ENCODE peak calls at places on chromosome 7, in ten cellular contexts. N is T follicular helper cell, D is NCI-H1048, J is NCI-H2107, F is NCI-H460, O is GM23338, C is astrocyte of the spinal cord, E is endothelial cell of umbilical vein, B is tibial nerve, Z is SW480. H is an unnamed sample.

GRCh38 chr7:150967332-150967731 is 10.8 kb downstream of the KCNH2 start:
- DNase-seq in N (no peak), D (no peak), J (no peak), F (no peak), O (no peak), C (no peak), E (no peak), B (no peak), Z (no peak), H (no peak)

GRCh38 chr7:48175019-48175418 is 3.8 kb downstream of the ABCA13 start:
- DNase-seq in N (no peak), D (no peak), J (no peak), F (no peak), O (no peak), C (no peak), E (no peak), B (no peak), Z (no peak), H (no peak)

GRCh38 chr7:69880848-69881247 is 282.6 kb downstream of the AUTS2 start:
- DNase-seq in N (no peak), D (no peak), J (peak), F (no peak), O (no peak), C (no peak), E (no peak), B (no peak), Z (no peak), H (no peak)

GRCh38 chr7:12233175-12233574 is 22.1 kb downstream of the TMEM106B start:
- DNase-seq in N (no peak), D (no peak), J (no peak), F (no peak), O (no peak), C (no peak), E (no peak), B (no peak), Z (no peak), H (no peak)

GRCh38 chr7:157568785-157569584 is 232.2 kb downstream of the DNAJB6 start:
- DNase-seq in N (peak), D (no peak), J (peak), F (no peak), O (peak), C (peak), E (peak), B (peak), Z (peak), H (no peak)

GRCh38 chr7:77348371-77348813 is 67.8 kb downstream of the GSAP start:
- DNase-seq in N (no peak), D (no peak), J (no peak), F (peak), O (no peak), C (peak), E (peak), B (no peak), Z (no peak), H (peak)

GRCh38 chr7:16564909-16565426 is 38.3 kb downstream of the LRRC72 start:
- DNase-seq in N (no peak), D (peak), J (peak), F (peak), O (peak), C (peak), E (peak), B (no peak), Z (peak), H (no peak)

GRCh38 chr7:142943706-142944268 is 4.5 kb downstream of the LLCFC1 start:
- DNase-seq in N (no peak), D (no peak), J (no peak), F (no peak), O (no peak), C (no peak), E (no peak), B (no peak), Z (no peak), H (no peak)

GRCh38 chr7:69599211-69599878 is 1.1 kb downstream of the AUTS2 start:
- DNase-seq in N (no peak), D (no peak), J (no peak), F (no peak), O (peak), C (no peak), E (no peak), B (no peak), Z (peak), H (no peak)

GRCh38 chr7:1563939-1564602 is 5.8 kb downstream of the PSMG3 start:
- DNase-seq in N (no peak), D (no peak), J (no peak), F (no peak), O (no peak), C (no peak), E (no peak), B (no peak), Z (no peak), H (no peak)

GRCh38 chr7:15891151-15891842 is 204.8 kb upstream of the MEOX2 start:
- DNase-seq in N (no peak), D (no peak), J (no peak), F (no peak), O (no peak), C (peak), E (peak), B (no peak), Z (peak), H (no peak)

GRCh38 chr7:152733286-152733934 is 26.1 kb upstream of the ACTR3B start:
- DNase-seq in N (no peak), D (no peak), J (no peak), F (no peak), O (no peak), C (no peak), E (peak), B (no peak), Z (no peak), H (no peak)

GRCh38 chr7:148105853-148106252 is 484.7 kb upstream of the C7orf33 start:
- DNase-seq in N (no peak), D (no peak), J (no peak), F (no peak), O (no peak), C (no peak), E (no peak), B (no peak), Z (no peak), H (no peak)

GRCh38 chr7:17696422-17696821 is 243.9 kb downstream of the SNX13 start:
- DNase-seq in N (no peak), D (no peak), J (peak), F (peak), O (no peak), C (peak), E (no peak), B (peak), Z (peak), H (no peak)

GRCh38 chr7:27424749-27425148 is 182.1 kb downstream of the EVX1 start:
- DNase-seq in N (no peak), D (no peak), J (no peak), F (peak), O (no peak), C (no peak), E (peak), B (no peak), Z (peak), H (no peak)

GRCh38 chr7:27113991-27114866 is 11.7 kb upstream of the HOXA2 start:
- DNase-seq in N (no peak), D (no peak), J (no peak), F (peak), O (peak), C (peak), E (peak), B (no peak), Z (no peak), H (no peak)

GRCh38 chr7:135742371-135742770 is 6.2 kb downstream of the FAM180A start:
- DNase-seq in N (no peak), D (no peak), J (no peak), F (no peak), O (no peak), C (no peak), E (no peak), B (no peak), Z (no peak), H (no peak)

GRCh38 chr7:151432658-151433521 is 7.1 kb downstream of the CRYGN start:
- DNase-seq in N (peak), D (no peak), J (no peak), F (no peak), O (peak), C (no peak), E (no peak), B (no peak), Z (no peak), H (no peak)

GRCh38 chr7:151013728-151014497 is 10.4 kb downstream of the ATG9B start:
- DNase-seq in N (peak), D (no peak), J (no peak), F (no peak), O (peak), C (peak), E (no peak), B (peak), Z (no peak), H (no peak)

GRCh38 chr7:140304071-140304799 is 94.1 kb downstream of the SLC37A3 start:
- DNase-seq in N (peak), D (no peak), J (no peak), F (no peak), O (peak), C (peak), E (peak), B (no peak), Z (peak), H (no peak)

GRCh38 chr7:39407139-39407538 is 159.1 kb upstream of the YAE1 start:
- DNase-seq in N (no peak), D (no peak), J (no peak), F (no peak), O (no peak), C (no peak), E (no peak), B (no peak), Z (no peak), H (no peak)

GRCh38 chr7:143318661-143319060 is 2.8 kb downstream of the CLCN1 start:
- DNase-seq in N (no peak), D (no peak), J (no peak), F (no peak), O (no peak), C (peak), E (no peak), B (peak), Z (no peak), H (no peak)

GRCh38 chr7:81882086-81882485 is 112.2 kb upstream of the HGF start:
- DNase-seq in N (no peak), D (no peak), J (no peak), F (no peak), O (no peak), C (peak), E (peak), B (no peak), Z (no peak), H (peak)

GRCh38 chr7:101816499-101817030 is 861 bp upstream of the CUX1 start:
- DNase-seq in N (peak), D (no peak), J (peak), F (peak), O (no peak), C (no peak), E (no peak), B (no peak), Z (peak), H (no peak)

GRCh38 chr7:131219277-131220041 is 108.2 kb upstream of the MKLN1 start:
- DNase-seq in N (no peak), D (no peak), J (no peak), F (no peak), O (peak), C (no peak), E (no peak), B (peak), Z (no peak), H (no peak)

GRCh38 chr7:1536768-1537630 is 6.5 kb downstream of the MAFK start:
- DNase-seq in N (no peak), D (no peak), J (no peak), F (peak), O (peak), C (peak), E (peak), B (peak), Z (peak), H (peak)

GRCh38 chr7:26789481-26790175 is 74.8 kb downstream of the SKAP2 start:
- DNase-seq in N (no peak), D (no peak), J (no peak), F (no peak), O (no peak), C (no peak), E (no peak), B (no peak), Z (no peak), H (no peak)

GRCh38 chr7:98647326-98647725 is 30.2 kb downstream of the NPTX2 start:
- DNase-seq in N (no peak), D (no peak), J (peak), F (no peak), O (no peak), C (no peak), E (no peak), B (no peak), Z (no peak), H (no peak)

GRCh38 chr7:110921478-110922210 is 169.3 kb upstream of the LRRN3 start:
- DNase-seq in N (no peak), D (no peak), J (no peak), F (no peak), O (no peak), C (peak), E (no peak), B (no peak), Z (no peak), H (no peak)

GRCh38 chr7:2173184-2173827 is 59.4 kb downstream of the MAD1L1 start:
- DNase-seq in N (no peak), D (no peak), J (no peak), F (no peak), O (no peak), C (no peak), E (no peak), B (no peak), Z (no peak), H (no peak)

GRCh38 chr7:110065112-110065511 is 1025.8 kb upstream of the LRRN3 start:
- DNase-seq in N (no peak), D (no peak), J (peak), F (no peak), O (no peak), C (no peak), E (no peak), B (no peak), Z (no peak), H (no peak)

GRCh38 chr7:81845628-81846259 is 75.9 kb upstream of the HGF start:
- DNase-seq in N (no peak), D (no peak), J (peak), F (no peak), O (no peak), C (no peak), E (peak), B (no peak), Z (no peak), H (no peak)

GRCh38 chr7:86598311-86598710 is 45.4 kb upstream of the GRM3 start:
- DNase-seq in N (no peak), D (no peak), J (no peak), F (peak), O (peak), C (no peak), E (no peak), B (no peak), Z (no peak), H (no peak)

GRCh38 chr7:66150471-66150870 is 35.8 kb downstream of the CRCP start:
- DNase-seq in N (no peak), D (no peak), J (no peak), F (no peak), O (no peak), C (peak), E (peak), B (peak), Z (no peak), H (no peak)